ENCODE peak calls at places on chromosomes 1 and 21, in ten cellular contexts. R is lung, P is endodermal cell, G is heart right ventricle, F is brain microvascular endothelial cell, W is fibroblast of lung, D is heart left ventricle, U is MM.1S, T is uterus, N is Peyer's patch. M is an unnamed sample.

GRCh38 chr1:153614189-153614900 is 1.4 kb upstream of the S100A16 start:
- DNase-seq in F (no peak), W (no peak), P (no peak), T (no peak), D (no peak), N (no peak), R (no peak), U (no peak), G (no peak), M (no peak)

GRCh38 chr1:5615076-5615475 is 377.1 kb downstream of the NPHP4 start:
- DNase-seq in G (no peak), T (no peak), W (no peak), N (no peak), P (no peak), D (no peak), R (no peak), F (no peak), U (no peak), M (no peak)

GRCh38 chr21:45550552-45551210 is 8.4 kb upstream of the SLC19A1 start:
- DNase-seq in R (no peak), T (no peak), G (no peak), W (no peak), U (no peak), N (peak), D (no peak), P (peak), F (no peak), M (no peak)

GRCh38 chr21:46532080-46532479 is 72.8 kb downstream of the S100B start:
- DNase-seq in W (no peak), U (no peak), F (no peak), P (no peak), N (no peak), T (no peak), G (no peak), R (peak), D (no peak), M (no peak)

GRCh38 chr1:218930879-218931278 is 242.8 kb upstream of the LYPLAL1 start:
- DNase-seq in R (no peak), D (no peak), F (peak), T (no peak), G (no peak), W (peak), N (no peak), U (no peak), P (no peak), M (no peak)

GRCh38 chr1:203185585-203185984 is 919 bp downstream of the CHI3L1 start:
- DNase-seq in D (no peak), P (no peak), R (no peak), U (no peak), G (no peak), T (no peak), F (no peak), N (peak), W (no peak), M (no peak)

GRCh38 chr1:159646687-159647086 is 59.1 kb downstream of the APCS start:
- DNase-seq in R (no peak), U (peak), N (no peak), D (no peak), T (no peak), P (no peak), G (no peak), W (no peak), F (no peak), M (no peak)

GRCh38 chr1:236623371-236624166 is 19.3 kb upstream of the HEATR1 start:
- DNase-seq in N (no peak), U (no peak), G (no peak), F (peak), R (no peak), D (no peak), P (no peak), W (no peak), T (no peak), M (no peak)

GRCh38 chr1:68049941-68050878 is at the start of gene DIRAS3:
- DNase-seq in R (no peak), W (peak), D (no peak), N (peak), G (peak), P (peak), T (peak), U (peak), F (peak), M (peak)

GRCh38 chr1:50237081-50237480 is 128.4 kb downstream of the ELAVL4 start:
- DNase-seq in T (no peak), W (no peak), N (no peak), D (no peak), U (no peak), G (no peak), P (no peak), R (no peak), F (no peak), M (no peak)

GRCh38 chr1:93728480-93729131 is 47.0 kb upstream of the BCAR3 start:
- DNase-seq in G (peak), T (no peak), D (peak), U (no peak), N (no peak), P (no peak), F (no peak), W (no peak), R (no peak), M (no peak)

GRCh38 chr1:1943834-1944570 is 24.9 kb upstream of the TMEM52 start:
- DNase-seq in D (peak), P (peak), F (peak), N (peak), T (peak), R (no peak), G (peak), W (peak), U (peak), M (peak)

GRCh38 chr1:23019851-23020625 is 770 bp downstream of the KDM1A start:
- DNase-seq in T (peak), R (peak), F (peak), W (peak), D (peak), G (peak), U (peak), N (peak), P (peak), M (peak)

GRCh38 chr1:115977481-115978258 is 1.4 kb downstream of the SLC22A15 start:
- DNase-seq in R (peak), F (no peak), P (no peak), D (no peak), W (peak), T (no peak), G (no peak), U (no peak), N (no peak), M (no peak)

GRCh38 chr1:115980156-115980555 is 3.8 kb downstream of the SLC22A15 start:
- DNase-seq in N (no peak), W (no peak), T (no peak), D (no peak), F (no peak), R (no peak), P (no peak), G (no peak), U (no peak), M (no peak)

GRCh38 chr1:115976062-115976899 is at the start of gene SLC22A15:
- DNase-seq in R (peak), F (no peak), U (peak), P (peak), W (peak), D (peak), T (peak), N (peak), G (peak), M (peak)

GRCh38 chr1:115976900-115977480 is 677 bp downstream of the SLC22A15 start:
- DNase-seq in N (no peak), W (no peak), D (no peak), R (no peak), U (no peak), F (no peak), G (no peak), T (no peak), P (no peak), M (peak)

GRCh38 chr1:115978292-115978941 is 2.1 kb downstream of the SLC22A15 start:
- DNase-seq in G (no peak), R (no peak), P (no peak), N (no peak), F (no peak), D (no peak), W (no peak), T (no peak), U (no peak), M (no peak)
- H3K4me3 ChIP-seq in G (peak), R (no peak), P (peak), N (no peak), F (no peak), D (no peak), W (no peak), T (no peak), U (no peak), M (no peak)

DNA sequence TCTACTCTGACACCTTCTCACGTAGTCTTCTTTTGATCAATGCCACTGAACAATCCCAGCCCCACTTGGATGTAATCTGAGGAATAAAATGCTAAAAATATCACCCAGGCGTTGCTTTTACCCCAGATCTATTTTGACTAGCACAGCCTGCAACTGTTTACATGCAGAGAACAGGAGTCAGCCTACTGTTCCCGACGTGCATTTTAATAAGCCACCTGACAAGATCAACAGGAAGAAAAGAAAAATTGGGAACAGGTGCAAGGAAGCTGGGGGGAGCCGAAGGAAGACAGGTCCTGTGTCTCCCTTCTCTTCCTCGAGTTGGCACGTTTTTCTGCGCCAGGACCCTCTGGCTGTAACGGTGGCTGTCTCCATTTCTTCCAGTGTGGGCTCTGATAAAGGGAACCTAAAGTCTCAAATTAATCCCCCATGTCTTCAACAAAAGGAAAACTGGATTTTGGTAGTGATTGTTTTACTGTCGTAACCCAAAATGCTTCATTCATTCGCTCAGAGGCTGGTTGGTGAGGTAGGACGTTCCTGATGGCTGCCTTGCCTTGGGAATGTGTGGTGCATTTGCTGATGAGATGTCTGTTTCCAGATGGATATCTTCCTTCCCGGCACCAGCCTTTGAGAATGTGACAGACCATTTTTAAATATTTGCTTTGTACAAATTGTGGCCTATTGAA is 117.3 kb downstream of the C1orf21 start:
- DNase-seq in W (no peak), N (no peak), G (no peak), R (no peak), P (no peak), U (no peak), T (no peak), F (no peak), D (no peak), M (peak)
- H3K27ac ChIP-seq in W (no peak), N (no peak), G (peak), R (no peak), P (peak), U (no peak), T (no peak), F (no peak), D (peak), M (peak)

DNA sequence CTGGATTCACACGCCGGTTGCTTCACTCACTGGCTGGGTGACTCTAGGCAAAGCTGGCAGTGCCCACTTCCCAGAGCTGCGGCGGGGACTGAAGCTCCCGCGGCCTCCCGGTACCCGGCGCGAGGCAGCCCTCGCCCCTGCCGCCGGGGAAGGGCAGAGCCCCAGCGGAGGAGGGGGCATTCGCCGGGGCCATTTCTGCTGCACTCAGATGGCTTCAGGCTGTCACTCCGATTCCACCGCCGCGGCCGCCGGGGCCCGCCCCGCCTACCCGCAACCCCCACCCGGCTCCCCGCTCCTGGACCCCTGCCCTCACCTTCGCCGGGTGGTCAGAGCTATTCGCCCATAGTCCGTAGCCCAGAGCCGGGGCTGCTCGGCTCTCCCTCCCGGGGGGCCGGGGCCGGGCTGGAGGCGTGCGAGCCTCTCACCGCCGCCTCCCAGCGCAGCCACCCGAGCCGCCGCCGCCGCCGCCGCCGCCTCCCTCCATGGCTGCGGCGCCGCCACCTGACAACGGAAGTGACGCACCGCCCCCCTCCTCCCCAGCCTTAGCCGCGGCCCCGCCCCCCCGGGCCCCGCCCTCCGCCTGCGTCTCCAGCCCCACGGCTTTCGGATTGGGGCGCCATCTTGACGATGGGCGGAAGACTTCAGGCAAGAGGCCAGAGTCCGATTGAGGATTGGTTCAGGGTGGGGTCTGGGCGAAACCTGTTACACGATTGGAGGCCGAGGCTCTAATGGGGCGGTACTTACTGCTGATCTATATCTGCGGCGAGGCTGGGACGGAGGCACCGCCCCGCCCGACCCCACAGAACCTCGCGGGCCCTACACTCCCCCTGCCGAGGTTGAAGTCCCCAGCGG is at the start of gene STK40:
- DNase-seq in D (peak), F (peak), U (peak), W (peak), N (peak), R (peak), G (peak), T (peak), P (peak), M (peak)
- H3K4me3 ChIP-seq in D (peak), F (peak), U (peak), W (peak), N (peak), R (peak), G (peak), T (peak), P (peak), M (peak)

GRCh38 chr1:20604678-20605077 is 15.8 kb downstream of the CDA start:
- DNase-seq in R (no peak), U (no peak), G (no peak), N (no peak), W (peak), P (no peak), T (no peak), D (no peak), F (no peak), M (no peak)
- H3K27ac ChIP-seq in R (no peak), U (no peak), G (no peak), N (no peak), W (no peak), P (no peak), T (no peak), D (no peak), F (peak), M (no peak)

GRCh38 chr21:42590431-42591131 is 62.8 kb upstream of the PDE9A start:
- DNase-seq in T (no peak), R (no peak), N (no peak), U (no peak), D (no peak), P (peak), W (no peak), F (no peak), G (no peak), M (no peak)
- H3K4me3 ChIP-seq in T (no peak), R (no peak), N (no peak), U (no peak), D (no peak), P (no peak), W (no peak), F (no peak), G (no peak), M (no peak)

DNA sequence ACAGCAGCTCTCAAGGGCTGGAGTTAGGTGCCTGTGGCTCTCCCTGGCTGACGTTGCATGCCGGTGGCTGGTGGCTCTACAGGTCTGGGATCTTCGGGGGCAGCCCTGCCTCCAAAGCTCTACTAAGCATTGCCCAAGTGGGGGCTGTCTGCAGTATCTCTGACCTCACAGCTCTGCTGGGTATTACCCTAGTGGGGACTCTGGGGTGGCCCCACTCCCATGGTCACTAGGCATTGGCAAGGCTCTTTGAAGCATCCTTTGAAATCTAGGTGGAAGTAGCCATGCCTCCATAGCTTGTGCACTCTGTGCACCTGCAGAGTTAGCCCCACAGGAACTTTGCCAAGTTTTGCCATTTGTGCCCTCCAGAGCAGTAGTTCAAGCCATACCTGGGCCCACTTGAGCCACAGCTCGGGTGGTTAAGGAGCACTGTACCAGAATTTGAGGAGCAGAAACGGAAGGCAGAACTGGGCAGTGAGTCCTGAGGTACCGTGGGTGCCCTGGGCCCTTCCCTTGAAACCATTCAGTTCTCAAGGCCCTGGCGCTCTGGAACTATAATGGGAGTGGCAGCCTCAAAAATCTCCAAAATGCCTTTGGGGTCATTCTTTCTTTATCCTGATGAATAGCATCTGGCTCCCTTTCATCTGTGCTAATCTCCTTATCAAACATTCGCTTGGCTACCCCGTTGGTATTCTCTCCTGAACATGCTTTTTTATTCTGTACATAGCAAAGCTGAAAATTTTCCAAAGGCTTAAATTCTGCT is 15.4 kb downstream of the GJA4 start:
- DNase-seq in T (no peak), W (peak), F (no peak), N (no peak), D (no peak), U (no peak), P (no peak), G (no peak), R (no peak), M (peak)
- H3K27ac ChIP-seq in T (no peak), W (no peak), F (no peak), N (no peak), D (no peak), U (no peak), P (no peak), G (no peak), R (no peak), M (no peak)